ENCODE peak calls at places on chromosomes 2 and 18, in four cellular contexts. U, O, H and Q are unnamed samples.

GRCh38 chr2:172977330-172978052 is 98.2 kb upstream of the MAP3K20 start:
- DNase-seq in U (no peak), H (no peak), O (peak; percentile 25), Q (no peak)

GRCh38 chr2:188042412-188042811 is 249.3 kb upstream of the GULP1 start:
- DNase-seq in U (peak; percentile 18), H (no peak), O (no peak), Q (peak; percentile 78)

GRCh38 chr2:126852361-126852760 is 46.3 kb upstream of the TEX51 start:
- DNase-seq in H (no peak), U (no peak), O (no peak), Q (no peak)

GRCh38 chr2:556494-556893 is 120.7 kb downstream of the TMEM18 start:
- DNase-seq in H (no peak), O (no peak), U (no peak), Q (no peak)

GRCh38 chr2:111236027-111236426 is 115.3 kb downstream of the BCL2L11 start:
- DNase-seq in O (peak; percentile 7), U (no peak), H (no peak), Q (no peak)

GRCh38 chr2:198545411-198545810 is 741.0 kb downstream of the PLCL1 start:
- DNase-seq in H (no peak), U (no peak), O (no peak), Q (no peak)

GRCh38 chr2:241501099-241501541 is 7.3 kb downstream of the STK25 start:
- DNase-seq in U (no peak), O (no peak), H (no peak), Q (no peak)

GRCh38 chr18:69689081-69689759 is 258.5 kb downstream of the CD226 start:
- DNase-seq in H (no peak), U (peak; percentile 23), O (no peak), Q (peak; percentile 3)

GRCh38 chr18:11937874-11938478 is 29.9 kb upstream of the MPPE1 start:
- DNase-seq in H (peak; percentile 87), U (peak; percentile 58), O (peak; percentile 80), Q (peak; percentile 72)

GRCh38 chr2:234514099-234514498 is 17.2 kb upstream of the ARL4C start:
- DNase-seq in O (no peak), U (no peak), H (no peak), Q (no peak)

GRCh38 chr2:201977651-201978050 is 56.0 kb upstream of the FZD7 start:
- DNase-seq in H (no peak), U (no peak), O (no peak), Q (no peak)

GRCh38 chr2:121910139-121910538 is 154.7 kb downstream of the TSN start:
- DNase-seq in O (no peak), U (peak; percentile 61), H (no peak), Q (no peak)

GRCh38 chr2:126599062-126599461 is 56.9 kb upstream of the GYPC start:
- DNase-seq in H (no peak), O (no peak), U (no peak), Q (no peak)

DNA sequence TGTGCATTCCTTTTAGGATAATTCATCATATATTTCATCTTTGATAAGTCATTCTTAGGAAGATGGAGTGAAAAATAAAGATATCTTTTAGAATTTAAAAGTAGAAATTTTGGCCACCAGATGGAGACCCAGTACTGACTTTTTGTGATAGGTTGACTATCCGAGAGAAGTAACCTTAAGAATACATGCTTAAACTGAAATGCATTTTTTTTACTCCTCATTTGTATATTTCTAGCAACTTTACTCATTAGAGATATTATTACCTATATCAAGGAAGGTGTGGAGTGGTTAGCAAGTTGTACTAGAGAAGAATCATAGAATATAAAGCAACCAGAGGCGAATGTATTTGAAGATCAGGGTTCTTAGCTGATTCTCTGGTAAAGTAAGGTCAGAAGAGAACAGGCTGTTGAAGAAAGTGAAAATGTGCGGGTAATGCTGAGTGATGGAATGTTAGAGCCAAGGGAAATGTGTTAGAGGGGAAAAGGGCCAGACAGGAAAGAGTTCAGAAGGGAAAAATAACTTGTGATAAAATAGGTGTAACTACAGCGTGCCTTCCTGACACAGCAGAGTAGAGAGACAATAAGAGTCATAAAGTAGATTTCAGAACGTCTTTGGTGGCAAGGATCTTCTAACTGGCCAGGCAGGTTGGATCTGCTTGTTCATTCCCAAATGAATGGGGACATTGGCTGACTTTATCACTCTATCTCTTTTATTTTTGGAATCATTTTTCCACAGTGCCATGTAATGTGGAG is 52.3 kb downstream of the TDRD15 start:
- DNase-seq in U (no peak), H (no peak), O (peak; percentile 58), Q (no peak)
- H3K4me3 ChIP-seq in U (no peak overlapping the region), H (no peak overlapping the region), O (no peak overlapping the region), Q (no peak overlapping the region)

GRCh38 chr18:21389283-21389682 is 147.3 kb downstream of the GREB1L start:
- DNase-seq in O (no peak), U (no peak), H (no peak), Q (no peak)
- TF ChIP-seq CTCF in O (no peak), U (peak; percentile 24), H (no peak), Q (peak; percentile 1)

GRCh38 chr18:2571200-2572143 is at the start of the genes METTL4 and NDC80:
- DNase-seq in U (peak; percentile 86), O (peak; percentile 90), H (peak; percentile 89), Q (peak; percentile 94)

GRCh38 chr18:2572144-2572682 is 856 bp downstream of the NDC80 start:
- DNase-seq in O (no peak), H (no peak), U (no peak), Q (no peak)

GRCh38 chr18:2570772-2571199 is 519 bp downstream of the METTL4 start:
- DNase-seq in H (peak; percentile 74), O (peak; percentile 83), U (peak; percentile 67), Q (peak; percentile 79)

GRCh38 chr18:2573408-2573807 is 2.1 kb downstream of the NDC80 start:
- DNase-seq in H (no peak), U (no peak), O (no peak), Q (no peak)

DNA sequence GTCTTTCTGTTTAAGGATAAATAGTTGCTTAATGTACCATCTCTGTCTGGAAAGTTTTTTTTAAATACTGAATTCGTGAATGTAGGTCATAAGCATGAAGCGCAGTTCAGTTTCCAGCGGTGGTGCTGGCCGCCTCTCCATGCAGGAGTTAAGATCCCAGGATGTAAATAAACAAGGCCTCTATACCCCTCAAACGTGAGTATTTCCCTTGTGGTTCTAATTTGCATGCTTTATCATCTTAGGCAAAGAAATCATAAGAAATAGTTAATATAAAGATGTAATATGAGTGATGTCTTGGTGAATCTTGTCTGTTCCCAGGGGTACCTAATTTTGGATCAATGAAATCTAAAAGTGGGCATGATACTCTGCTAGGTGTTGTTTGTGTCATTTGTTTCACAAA is 1.5 kb downstream of the NDC80 start:
- DNase-seq in O (peak; percentile 3), U (no peak), H (no peak), Q (no peak)
- H3K4me3 ChIP-seq in O (peak overlapping the region; percentile 99), U (peak overlapping the region; percentile 89), H (no peak overlapping the region), Q (peak overlapping the region; percentile 85)

GRCh38 chr2:197116306-197116879 is 189.9 kb upstream of the PGAP1 start:
- DNase-seq in U (no peak), H (no peak), O (no peak), Q (no peak)

GRCh38 chr2:197108758-197109157 is 182.3 kb upstream of the PGAP1 start:
- DNase-seq in U (peak; percentile 91), H (no peak), O (no peak), Q (peak; percentile 90)

GRCh38 chr2:197109326-197109725 is 182.8 kb upstream of the PGAP1 start:
- DNase-seq in H (no peak), O (no peak), U (no peak), Q (no peak)

GRCh38 chr2:197115325-197115724 is 188.8 kb upstream of the PGAP1 start:
- DNase-seq in H (no peak), O (no peak), U (no peak), Q (no peak)

GRCh38 chr2:197113221-197113831 is 186.8 kb upstream of the PGAP1 start:
- DNase-seq in U (peak; percentile 42), H (no peak), O (peak; percentile 42), Q (peak; percentile 45)
- TF ChIP-seq CTCF in U (peak; percentile 64), H (peak; percentile 60), O (peak; percentile 50), Q (peak; percentile 53)

DNA sequence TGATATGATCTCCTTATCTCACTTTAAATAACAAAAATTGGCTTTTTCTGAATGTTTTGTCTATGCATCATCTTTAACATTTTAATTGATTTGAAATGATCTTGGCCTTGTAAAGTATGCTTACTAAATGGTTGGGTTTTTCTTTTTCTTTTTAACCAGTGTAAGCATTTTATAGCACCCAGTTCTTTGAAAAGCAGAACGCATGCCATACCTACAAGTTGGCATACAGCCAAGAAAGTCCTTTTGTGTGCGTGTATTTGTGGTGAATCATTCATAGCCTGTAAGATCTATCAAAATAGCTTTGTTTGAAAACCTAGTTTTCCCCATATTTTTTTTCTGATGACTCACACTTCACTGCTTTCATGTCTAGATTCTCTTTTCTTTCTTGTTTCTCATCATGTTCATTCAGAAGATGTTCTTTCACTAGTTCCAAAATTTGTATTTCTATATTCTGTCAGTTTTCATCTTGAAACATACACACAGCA is 4.1 kb upstream of the VRK2 start:
- DNase-seq in H (peak; percentile 32), U (peak; percentile 67), O (peak; percentile 44), Q (peak; percentile 93)
- H3K4me3 ChIP-seq in H (no peak overlapping the region), U (no peak overlapping the region), O (no peak overlapping the region), Q (no peak overlapping the region)

DNA sequence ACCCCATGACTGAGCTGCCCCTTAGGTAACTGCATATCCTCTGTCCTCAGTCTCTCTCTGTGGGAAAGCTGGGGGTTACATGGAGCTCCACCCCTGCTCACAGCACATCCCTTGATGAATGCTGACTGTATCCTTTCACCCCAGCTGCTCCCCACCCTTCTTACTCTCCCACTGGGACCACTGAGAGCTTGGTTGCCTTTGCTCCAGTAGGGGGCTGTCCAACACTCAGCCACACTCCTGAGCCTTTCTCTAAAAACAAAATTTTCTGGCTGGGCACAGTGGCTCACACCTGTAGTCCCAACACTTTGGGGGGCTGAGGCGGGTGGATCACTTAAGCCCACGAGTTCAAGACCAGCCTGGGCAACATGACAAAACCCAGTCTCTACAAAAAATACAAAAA is 89.2 kb upstream of the MSH2 start:
- DNase-seq in U (no peak), H (no peak), O (no peak), Q (no peak)
- TF ChIP-seq CTCF in U (no peak), H (no peak), O (no peak), Q (peak; percentile 22)

GRCh38 chr2:232419245-232420072 is 12.8 kb downstream of the ALPG start:
- DNase-seq in H (no peak), U (no peak), O (peak; percentile 23), Q (no peak)

GRCh38 chr2:232422051-232422450 is 15.4 kb downstream of the ALPG start:
- DNase-seq in U (no peak), H (no peak), O (no peak), Q (no peak)

GRCh38 chr2:232421189-232421785 is 14.6 kb downstream of the ALPG start:
- DNase-seq in H (peak; percentile 42), U (no peak), O (no peak), Q (no peak)

GRCh38 chr2:232420073-232420454 is 13.4 kb downstream of the ALPG start:
- DNase-seq in O (no peak), U (no peak), H (no peak), Q (no peak)

DNA sequence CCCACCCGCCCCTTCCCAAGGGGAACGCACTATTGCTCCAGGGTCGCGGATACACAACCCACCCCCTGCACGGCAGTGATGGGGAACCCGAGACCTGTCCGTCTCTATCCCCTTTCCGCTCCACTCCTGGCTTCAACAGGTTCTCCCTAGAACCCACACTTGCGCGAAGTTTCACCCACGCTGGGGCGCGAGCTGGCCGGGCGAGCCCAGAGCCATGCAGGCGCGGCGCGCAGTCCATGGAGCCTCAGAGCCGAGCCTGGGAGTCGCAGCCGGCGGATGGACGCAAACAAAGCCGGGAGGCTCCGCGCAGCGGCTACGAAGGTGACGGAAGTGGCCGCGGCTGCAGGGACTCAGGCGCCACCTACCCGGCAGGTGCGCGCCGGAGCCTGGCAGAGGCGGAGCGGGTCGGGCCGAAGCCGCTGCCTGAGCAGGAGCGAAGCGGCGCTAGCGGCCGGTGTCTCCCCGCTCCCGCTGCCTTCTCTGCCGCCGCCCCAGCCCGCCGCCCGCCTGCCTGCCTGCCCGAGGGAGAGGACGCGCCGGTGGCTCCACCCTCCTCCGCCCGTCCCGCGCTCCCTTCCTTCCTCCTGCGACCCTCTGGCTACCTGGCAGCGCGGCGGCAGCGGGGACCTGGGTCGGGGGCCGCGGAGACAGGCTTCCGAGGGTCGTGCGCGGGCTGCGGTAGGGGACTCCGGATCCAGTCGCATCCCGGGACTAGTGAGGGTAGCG is 14.0 kb downstream of the ALPG start:
- DNase-seq in H (peak; percentile 59), O (peak; percentile 60), U (no peak), Q (no peak)
- H3K4me3 ChIP-seq in H (peak overlapping the region; percentile 27), O (peak overlapping the region; percentile 35), U (no peak overlapping the region), Q (no peak overlapping the region)